ENCODE peak calls at places on chromosomes 7 and 10, in eight cellular contexts. N is MM.1S, M is cardiac muscle cell, J is lower lobe of right lung, E is HCT116, L is colonic mucosa, X is GM23338, S is right cardiac atrium. H is an unnamed sample.

GRCh38 chr7:111006040-111006439 is 84.9 kb upstream of the LRRN3 start:
- DNase-seq in S (no peak), J (no peak), N (no peak), M (no peak), E (no peak), L (no peak), X (no peak), H (no peak)

GRCh38 chr7:27277628-27278027 is 35.0 kb downstream of the EVX1 start:
- DNase-seq in M (peak; percentile 18), L (peak; percentile 80), E (peak; percentile 29), S (no peak), N (no peak), J (no peak), X (peak; percentile 25), H (no peak)

GRCh38 chr10:107126668-107127067 is 37.8 kb downstream of the SORCS1 start:
- DNase-seq in E (no peak), X (no peak), L (no peak), M (peak; percentile 39), S (no peak), J (no peak), N (no peak), H (no peak)

GRCh38 chr10:12605580-12606405 is 256.4 kb downstream of the CAMK1D start:
- DNase-seq in E (no peak), L (peak; percentile 94), J (peak; percentile 84), M (no peak), X (no peak), S (peak; percentile 88), N (peak; percentile 71), H (no peak)

GRCh38 chr7:139111885-139112284 is 2.4 kb upstream of the ZC3HAV1 start:
- DNase-seq in M (no peak), L (no peak), N (no peak), S (no peak), E (no peak), J (no peak), X (no peak), H (no peak)

GRCh38 chr7:126052229-126052628 is 1122.6 kb upstream of the POT1 start:
- DNase-seq in E (no peak), N (no peak), S (no peak), L (no peak), X (no peak), J (no peak), M (no peak), H (no peak)

GRCh38 chr10:20185116-20185515 is 368.9 kb downstream of the PLXDC2 start:
- DNase-seq in L (no peak), X (peak; percentile 54), N (no peak), M (peak; percentile 26), S (no peak), J (no peak), E (no peak), H (peak; percentile 4)

GRCh38 chr10:89540550-89540949 is 5.2 kb upstream of the SLC16A12 start:
- DNase-seq in E (no peak), S (no peak), N (no peak), X (no peak), M (no peak), J (no peak), L (no peak), H (no peak)

GRCh38 chr10:69696073-69696731 is 66.2 kb downstream of the FAM241B start:
- DNase-seq in N (peak; percentile 30), S (peak; percentile 69), L (no peak), M (peak; percentile 62), E (peak; percentile 69), J (no peak), X (peak; percentile 72), H (peak; percentile 51)

GRCh38 chr10:77501846-77502251 is 135.8 kb downstream of the KCNMA1 start:
- DNase-seq in M (no peak), J (no peak), S (no peak), X (no peak), L (no peak), E (no peak), N (no peak), H (no peak)

GRCh38 chr7:156156734-156157408 is 344.6 kb upstream of the SHH start:
- DNase-seq in N (peak; percentile 27), E (peak; percentile 54), M (no peak), X (peak; percentile 57), J (no peak), S (no peak), L (no peak), H (no peak)

GRCh38 chr7:1250901-1251300 is 18.2 kb downstream of the UNCX start:
- DNase-seq in J (peak; percentile 40), M (no peak), S (peak; percentile 21), E (no peak), X (no peak), N (no peak), L (no peak), H (no peak)

GRCh38 chr10:133474027-133474426 is 20.3 kb downstream of the SCART1 start:
- DNase-seq in X (no peak), S (no peak), L (no peak), J (no peak), E (no peak), M (no peak), N (no peak), H (no peak)

GRCh38 chr10:71316081-71316785 is 2.8 kb upstream of the SLC29A3 start:
- DNase-seq in E (no peak), J (no peak), N (peak; percentile 37), S (peak; percentile 28), X (no peak), M (no peak), L (no peak), H (no peak)

GRCh38 chr7:136033413-136034031 is 56.4 kb upstream of the MTPN start:
- DNase-seq in N (no peak), M (peak; percentile 80), L (no peak), E (no peak), S (peak; percentile 68), X (no peak), J (no peak), H (no peak)

GRCh38 chr7:136030330-136030729 is 53.2 kb upstream of the MTPN start:
- DNase-seq in J (no peak), L (no peak), X (no peak), M (no peak), N (no peak), E (no peak), S (no peak), H (no peak)

GRCh38 chr7:136030867-136031318 is 53.7 kb upstream of the MTPN start:
- DNase-seq in X (no peak), L (no peak), J (no peak), N (peak; percentile 83), S (no peak), E (no peak), M (no peak), H (no peak)

GRCh38 chr7:136036336-136036735 is 59.2 kb upstream of the MTPN start:
- DNase-seq in L (no peak), S (no peak), J (no peak), X (no peak), E (no peak), M (no peak), N (no peak), H (peak; percentile 40)

GRCh38 chr7:136034132-136034531 is 57.0 kb upstream of the MTPN start:
- DNase-seq in M (peak; percentile 38), E (no peak), X (no peak), J (no peak), L (no peak), N (no peak), S (no peak), H (no peak)
- H3K27ac ChIP-seq in M (peak overlapping the region; percentile 88), E (no peak overlapping the region), X (no peak overlapping the region), J (no peak overlapping the region), L (no peak overlapping the region), N (no peak overlapping the region), S (peak overlapping the region; percentile 93), H (no peak overlapping the region)

DNA sequence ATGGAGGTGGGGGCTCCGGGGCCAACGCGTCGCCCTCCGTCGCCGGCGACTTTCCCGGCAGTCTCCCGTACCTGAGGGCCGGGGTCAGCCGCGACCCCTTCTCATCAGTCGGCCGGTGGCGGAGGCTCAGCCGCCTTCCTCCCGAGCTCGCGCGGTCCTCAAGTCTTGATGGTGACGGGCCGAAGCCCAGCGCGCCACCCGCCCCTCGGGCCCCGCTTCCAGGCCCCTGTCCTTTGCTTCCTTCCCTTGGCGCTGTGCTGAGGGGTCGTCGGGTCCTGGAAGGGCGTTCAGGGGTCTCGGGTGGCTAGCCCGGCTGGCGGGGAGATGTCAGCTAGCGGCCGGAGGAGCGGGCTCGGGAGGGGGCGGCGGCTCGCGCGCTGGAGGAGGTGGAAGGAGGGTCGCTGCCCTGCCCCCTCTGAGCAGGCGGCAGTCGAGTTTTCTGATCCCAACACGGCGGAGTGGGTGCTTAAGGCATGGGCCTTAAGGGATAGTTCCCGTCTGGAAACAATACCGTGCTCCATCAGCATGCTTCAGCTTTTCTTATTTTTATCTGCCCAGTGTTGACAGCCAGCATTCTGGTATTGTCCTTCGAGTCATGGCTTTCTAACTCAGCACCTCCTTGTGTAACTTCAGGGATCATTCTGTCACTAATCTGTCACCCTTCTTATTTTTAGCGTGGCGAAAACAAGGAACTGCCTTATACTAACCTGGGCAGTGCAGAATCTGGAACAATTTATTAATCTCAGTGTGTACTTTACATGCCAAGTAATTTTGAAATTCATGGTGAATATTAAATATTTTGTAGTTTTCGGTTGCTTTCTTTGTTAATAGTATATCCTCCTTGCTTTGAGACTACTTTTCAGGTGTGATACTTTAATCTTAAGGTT is 748 bp downstream of the PHTF2 start:
- DNase-seq in M (peak; percentile 70), X (peak; percentile 56), E (peak; percentile 6), J (peak; percentile 63), N (peak; percentile 27), L (peak; percentile 53), S (peak; percentile 75), H (peak; percentile 60)
- H3K27ac ChIP-seq in M (peak overlapping the region; percentile 85), X (peak overlapping the region; percentile 34), E (peak overlapping the region; percentile 76), J (peak overlapping the region; percentile 86), N (peak overlapping the region; percentile 55), L (peak overlapping the region; percentile 90), S (peak overlapping the region; percentile 36), H (peak overlapping the region; percentile 55)

GRCh38 chr7:127886248-127886647 is 145.0 kb downstream of the LRRC4 start:
- DNase-seq in M (no peak), J (no peak), L (no peak), S (no peak), E (no peak), X (no peak), N (no peak), H (no peak)
- H3K27ac ChIP-seq in M (peak overlapping the region; percentile 86), J (no peak overlapping the region), L (no peak overlapping the region), S (peak overlapping the region; percentile 91), E (no peak overlapping the region), X (no peak overlapping the region), N (no peak overlapping the region), H (peak overlapping the region; percentile 11)

GRCh38 chr7:30933124-30933893 is 21.7 kb downstream of the AQP1 start:
- DNase-seq in L (peak; percentile 16), S (peak; percentile 37), M (no peak), J (peak; percentile 39), N (no peak), E (no peak), X (peak; percentile 54), H (peak; percentile 32)
- H3K27ac ChIP-seq in L (no peak overlapping the region), S (no peak overlapping the region), M (no peak overlapping the region), J (no peak overlapping the region), N (no peak overlapping the region), E (no peak overlapping the region), X (no peak overlapping the region), H (no peak overlapping the region)

GRCh38 chr7:143390098-143390772 is 9.1 kb downstream of the ZYX start:
- DNase-seq in M (no peak), X (no peak), L (no peak), J (no peak), E (no peak), N (no peak), S (no peak), H (no peak)
- H3K27ac ChIP-seq in M (no peak overlapping the region), X (peak overlapping the region; percentile 86), L (no peak overlapping the region), J (no peak overlapping the region), E (no peak overlapping the region), N (no peak overlapping the region), S (no peak overlapping the region), H (no peak overlapping the region)

H was measured in SJSA1.